ENCODE peak calls at places on chromosomes 11 and 22, in five cellular contexts. T, R, F, U and J are unnamed samples.

GRCh38 chr11:119617343-119617713 is 111.7 kb downstream of the NECTIN1 start:
- DNase-seq in T (no peak), R (no peak), F (no peak), U (no peak), J (no peak)

GRCh38 chr11:96567193-96567592 is 177.4 kb downstream of the JRKL start:
- DNase-seq in T (no peak), R (peak), U (no peak), F (no peak), J (no peak)

GRCh38 chr22:41517172-41518047 is 26.9 kb downstream of the POLR3H start:
- DNase-seq in T (peak), U (no peak), R (peak), F (peak), J (no peak)

GRCh38 chr11:47257518-47258316 is at the start of gene NR1H3:
- DNase-seq in U (no peak), R (peak), T (no peak), F (peak), J (no peak)

GRCh38 chr22:25081409-25081824 is 118.2 kb upstream of the CRYBB3 start:
- DNase-seq in U (peak), T (no peak), R (peak), F (no peak), J (peak)

GRCh38 chr22:37212174-37212906 is at the start of gene SSTR3:
- DNase-seq in R (peak), U (no peak), F (no peak), T (peak), J (no peak)

GRCh38 chr11:2584812-2585565 is 114.8 kb downstream of the KCNQ1OT1 start:
- DNase-seq in R (no peak), F (peak), T (peak), U (no peak), J (peak)

GRCh38 chr11:47185305-47186075 is 744 bp downstream of the PACSIN3 start:
- DNase-seq in U (no peak), R (peak), F (peak), T (peak), J (no peak)

GRCh38 chr11:8309862-8310261 is 46.2 kb upstream of the LMO1 start:
- DNase-seq in T (no peak), R (no peak), U (no peak), F (no peak), J (no peak)

GRCh38 chr22:33274941-33275443 is 216.8 kb upstream of the SYN3 start:
- DNase-seq in F (no peak), R (no peak), T (no peak), U (no peak), J (no peak)

GRCh38 chr11:72828081-72828567 is 13.9 kb downstream of the ATG16L2 start:
- DNase-seq in U (no peak), R (no peak), T (no peak), F (no peak), J (no peak)

GRCh38 chr22:42857845-42858481 is 890 bp upstream of the ARFGAP3 start:
- DNase-seq in R (no peak), U (no peak), F (no peak), T (no peak), J (no peak)

GRCh38 chr22:44451016-44451415 is 47.0 kb downstream of the RTL6 start:
- DNase-seq in U (no peak), R (no peak), F (no peak), T (peak), J (no peak)

GRCh38 chr11:63682045-63682915 is 980 bp downstream of the RTN3 start:
- DNase-seq in R (peak), U (no peak), F (peak), T (no peak), J (no peak)

GRCh38 chr11:126603486-126603885 is 248.0 kb downstream of the ST3GAL4 start:
- DNase-seq in F (no peak), R (no peak), T (no peak), U (no peak), J (no peak)

GRCh38 chr11:2157294-2158040 is 3.5 kb downstream of the INS start:
- DNase-seq in R (no peak), F (no peak), U (no peak), T (no peak), J (no peak)

GRCh38 chr11:70364198-70364597 is 34.1 kb upstream of the CTTN start:
- DNase-seq in R (peak), T (no peak), F (no peak), U (no peak), J (no peak)